ENCODE peak calls at places on chromosomes 5 and 9, in seven cellular contexts. One of them, this sample, is unnamed.
A peak's percentile ranks its signal among the peaks of the same experiment; 100 is the strongest.

GRCh38 chr9:100267211-100267610 is 85.5 kb downstream of the TEX10 start:
- DNase-seq in psoas muscle: no peak
- DNase-seq in stimulated activated CD4-positive, alpha-beta T cell treated with anti-CD3 and anti-CD28 coated beads, Interleukin-12 subunit alpha, Interleukin-12 subunit beta, amount 100 ng/mL, for 4 hours: no peak
- DNase-seq in OCI-M1: no peak
- DNase-seq in mucosa of gallbladder: no peak
- DNase-seq in CD14-positive monocyte: no peak
- DNase-seq in stimulated activated effector memory CD8-positive, alpha-beta T cell treated with anti-CD3 and anti-CD28 coated beads, Interleukin-12 subunit alpha, Interleukin-12 subunit beta, amount 100 ng/mL, for 72 hours: no peak
- DNase-seq in this sample: no peak

GRCh38 chr9:94016744-94017143 is 61.6 kb upstream of the BARX1 start:
- DNase-seq in psoas muscle: no peak
- DNase-seq in stimulated activated CD4-positive, alpha-beta T cell treated with anti-CD3 and anti-CD28 coated beads, Interleukin-12 subunit alpha, Interleukin-12 subunit beta, amount 100 ng/mL, for 4 hours: no peak
- DNase-seq in OCI-M1: no peak
- DNase-seq in mucosa of gallbladder: no peak
- DNase-seq in CD14-positive monocyte: no peak
- DNase-seq in stimulated activated effector memory CD8-positive, alpha-beta T cell treated with anti-CD3 and anti-CD28 coated beads, Interleukin-12 subunit alpha, Interleukin-12 subunit beta, amount 100 ng/mL, for 72 hours: no peak
- DNase-seq in this sample: no peak

GRCh38 chr5:154285661-154286408 is 95.3 kb downstream of the GALNT10 start:
- DNase-seq in psoas muscle: no peak
- DNase-seq in stimulated activated CD4-positive, alpha-beta T cell treated with anti-CD3 and anti-CD28 coated beads, Interleukin-12 subunit alpha, Interleukin-12 subunit beta, amount 100 ng/mL, for 4 hours: no peak
- DNase-seq in OCI-M1: no peak
- DNase-seq in mucosa of gallbladder: no peak
- DNase-seq in CD14-positive monocyte: no peak
- DNase-seq in stimulated activated effector memory CD8-positive, alpha-beta T cell treated with anti-CD3 and anti-CD28 coated beads, Interleukin-12 subunit alpha, Interleukin-12 subunit beta, amount 100 ng/mL, for 72 hours: no peak
- DNase-seq in this sample: no peak

GRCh38 chr9:70949239-70949638 is 172.2 kb downstream of the TRPM3 start:
- DNase-seq in psoas muscle: no peak
- DNase-seq in stimulated activated CD4-positive, alpha-beta T cell treated with anti-CD3 and anti-CD28 coated beads, Interleukin-12 subunit alpha, Interleukin-12 subunit beta, amount 100 ng/mL, for 4 hours: no peak
- DNase-seq in OCI-M1: no peak
- DNase-seq in mucosa of gallbladder: no peak
- DNase-seq in CD14-positive monocyte: no peak
- DNase-seq in stimulated activated effector memory CD8-positive, alpha-beta T cell treated with anti-CD3 and anti-CD28 coated beads, Interleukin-12 subunit alpha, Interleukin-12 subunit beta, amount 100 ng/mL, for 72 hours: no peak
- DNase-seq in this sample: no peak

GRCh38 chr9:36964791-36965190 is 69.3 kb downstream of the PAX5 start:
- DNase-seq in psoas muscle: no peak
- DNase-seq in stimulated activated CD4-positive, alpha-beta T cell treated with anti-CD3 and anti-CD28 coated beads, Interleukin-12 subunit alpha, Interleukin-12 subunit beta, amount 100 ng/mL, for 4 hours: no peak
- DNase-seq in OCI-M1: no peak
- DNase-seq in mucosa of gallbladder: no peak
- DNase-seq in CD14-positive monocyte: no peak
- DNase-seq in stimulated activated effector memory CD8-positive, alpha-beta T cell treated with anti-CD3 and anti-CD28 coated beads, Interleukin-12 subunit alpha, Interleukin-12 subunit beta, amount 100 ng/mL, for 72 hours: no peak
- DNase-seq in this sample: no peak

GRCh38 chr9:114250235-114250568 is 72.7 kb upstream of the ORM1 start:
- DNase-seq in psoas muscle: peak; percentile 92
- DNase-seq in stimulated activated CD4-positive, alpha-beta T cell treated with anti-CD3 and anti-CD28 coated beads, Interleukin-12 subunit alpha, Interleukin-12 subunit beta, amount 100 ng/mL, for 4 hours: no peak
- DNase-seq in OCI-M1: no peak
- DNase-seq in mucosa of gallbladder: peak; percentile 51
- DNase-seq in CD14-positive monocyte: no peak
- DNase-seq in stimulated activated effector memory CD8-positive, alpha-beta T cell treated with anti-CD3 and anti-CD28 coated beads, Interleukin-12 subunit alpha, Interleukin-12 subunit beta, amount 100 ng/mL, for 72 hours: no peak
- DNase-seq in this sample: no peak

GRCh38 chr9:72772641-72773040 is 180.2 kb downstream of the ALDH1A1 start:
- DNase-seq in psoas muscle: no peak
- DNase-seq in stimulated activated CD4-positive, alpha-beta T cell treated with anti-CD3 and anti-CD28 coated beads, Interleukin-12 subunit alpha, Interleukin-12 subunit beta, amount 100 ng/mL, for 4 hours: no peak
- DNase-seq in OCI-M1: no peak
- DNase-seq in mucosa of gallbladder: no peak
- DNase-seq in CD14-positive monocyte: no peak
- DNase-seq in stimulated activated effector memory CD8-positive, alpha-beta T cell treated with anti-CD3 and anti-CD28 coated beads, Interleukin-12 subunit alpha, Interleukin-12 subunit beta, amount 100 ng/mL, for 72 hours: no peak
- DNase-seq in this sample: no peak

GRCh38 chr9:127637322-127637847 is 25.3 kb downstream of the STXBP1 start:
- DNase-seq in psoas muscle: no peak
- DNase-seq in stimulated activated CD4-positive, alpha-beta T cell treated with anti-CD3 and anti-CD28 coated beads, Interleukin-12 subunit alpha, Interleukin-12 subunit beta, amount 100 ng/mL, for 4 hours: no peak
- DNase-seq in OCI-M1: peak; percentile 78
- DNase-seq in mucosa of gallbladder: peak; percentile 24
- DNase-seq in CD14-positive monocyte: no peak
- DNase-seq in stimulated activated effector memory CD8-positive, alpha-beta T cell treated with anti-CD3 and anti-CD28 coated beads, Interleukin-12 subunit alpha, Interleukin-12 subunit beta, amount 100 ng/mL, for 72 hours: no peak
- DNase-seq in this sample: peak; percentile 75

GRCh38 chr5:113776832-113777525 is 263.5 kb downstream of the YTHDC2 start:
- DNase-seq in psoas muscle: no peak
- DNase-seq in stimulated activated CD4-positive, alpha-beta T cell treated with anti-CD3 and anti-CD28 coated beads, Interleukin-12 subunit alpha, Interleukin-12 subunit beta, amount 100 ng/mL, for 4 hours: no peak
- DNase-seq in OCI-M1: peak; percentile 18
- DNase-seq in mucosa of gallbladder: no peak
- DNase-seq in CD14-positive monocyte: no peak
- DNase-seq in stimulated activated effector memory CD8-positive, alpha-beta T cell treated with anti-CD3 and anti-CD28 coated beads, Interleukin-12 subunit alpha, Interleukin-12 subunit beta, amount 100 ng/mL, for 72 hours: no peak
- DNase-seq in this sample: peak; percentile 40

GRCh38 chr9:117462926-117463325 is 48.1 kb upstream of the ASTN2 start:
- DNase-seq in psoas muscle: no peak
- DNase-seq in stimulated activated CD4-positive, alpha-beta T cell treated with anti-CD3 and anti-CD28 coated beads, Interleukin-12 subunit alpha, Interleukin-12 subunit beta, amount 100 ng/mL, for 4 hours: no peak
- DNase-seq in OCI-M1: no peak
- DNase-seq in mucosa of gallbladder: no peak
- DNase-seq in CD14-positive monocyte: no peak
- DNase-seq in stimulated activated effector memory CD8-positive, alpha-beta T cell treated with anti-CD3 and anti-CD28 coated beads, Interleukin-12 subunit alpha, Interleukin-12 subunit beta, amount 100 ng/mL, for 72 hours: no peak
- DNase-seq in this sample: no peak

GRCh38 chr5:21895766-21896165 is 957.4 kb downstream of the CDH12 start:
- DNase-seq in psoas muscle: no peak
- DNase-seq in stimulated activated CD4-positive, alpha-beta T cell treated with anti-CD3 and anti-CD28 coated beads, Interleukin-12 subunit alpha, Interleukin-12 subunit beta, amount 100 ng/mL, for 4 hours: no peak
- DNase-seq in OCI-M1: no peak
- DNase-seq in mucosa of gallbladder: no peak
- DNase-seq in CD14-positive monocyte: no peak
- DNase-seq in stimulated activated effector memory CD8-positive, alpha-beta T cell treated with anti-CD3 and anti-CD28 coated beads, Interleukin-12 subunit alpha, Interleukin-12 subunit beta, amount 100 ng/mL, for 72 hours: no peak
- DNase-seq in this sample: no peak

GRCh38 chr5:54719384-54720306 is 202.1 kb downstream of the SNX18 start:
- DNase-seq in psoas muscle: no peak
- DNase-seq in stimulated activated CD4-positive, alpha-beta T cell treated with anti-CD3 and anti-CD28 coated beads, Interleukin-12 subunit alpha, Interleukin-12 subunit beta, amount 100 ng/mL, for 4 hours: no peak
- DNase-seq in OCI-M1: no peak
- DNase-seq in mucosa of gallbladder: no peak
- DNase-seq in CD14-positive monocyte: no peak
- DNase-seq in stimulated activated effector memory CD8-positive, alpha-beta T cell treated with anti-CD3 and anti-CD28 coated beads, Interleukin-12 subunit alpha, Interleukin-12 subunit beta, amount 100 ng/mL, for 72 hours: no peak
- DNase-seq in this sample: no peak

GRCh38 chr9:121545148-121545874 is 45.7 kb upstream of the GGTA1 start:
- DNase-seq in psoas muscle: peak; percentile 62
- DNase-seq in stimulated activated CD4-positive, alpha-beta T cell treated with anti-CD3 and anti-CD28 coated beads, Interleukin-12 subunit alpha, Interleukin-12 subunit beta, amount 100 ng/mL, for 4 hours: no peak
- DNase-seq in OCI-M1: no peak
- DNase-seq in mucosa of gallbladder: no peak
- DNase-seq in CD14-positive monocyte: no peak
- DNase-seq in stimulated activated effector memory CD8-positive, alpha-beta T cell treated with anti-CD3 and anti-CD28 coated beads, Interleukin-12 subunit alpha, Interleukin-12 subunit beta, amount 100 ng/mL, for 72 hours: no peak
- DNase-seq in this sample: no peak

GRCh38 chr9:12838546-12838945 is 63.7 kb downstream of the LURAP1L start:
- DNase-seq in psoas muscle: no peak
- DNase-seq in stimulated activated CD4-positive, alpha-beta T cell treated with anti-CD3 and anti-CD28 coated beads, Interleukin-12 subunit alpha, Interleukin-12 subunit beta, amount 100 ng/mL, for 4 hours: no peak
- DNase-seq in OCI-M1: no peak
- DNase-seq in mucosa of gallbladder: no peak
- DNase-seq in CD14-positive monocyte: no peak
- DNase-seq in stimulated activated effector memory CD8-positive, alpha-beta T cell treated with anti-CD3 and anti-CD28 coated beads, Interleukin-12 subunit alpha, Interleukin-12 subunit beta, amount 100 ng/mL, for 72 hours: no peak
- DNase-seq in this sample: no peak

GRCh38 chr9:127977877-127978647 is 2.7 kb downstream of the EEIG1 start:
- DNase-seq in psoas muscle: peak; percentile 43
- DNase-seq in stimulated activated CD4-positive, alpha-beta T cell treated with anti-CD3 and anti-CD28 coated beads, Interleukin-12 subunit alpha, Interleukin-12 subunit beta, amount 100 ng/mL, for 4 hours: no peak
- DNase-seq in OCI-M1: peak; percentile 75
- DNase-seq in mucosa of gallbladder: peak; percentile 64
- DNase-seq in CD14-positive monocyte: no peak
- DNase-seq in stimulated activated effector memory CD8-positive, alpha-beta T cell treated with anti-CD3 and anti-CD28 coated beads, Interleukin-12 subunit alpha, Interleukin-12 subunit beta, amount 100 ng/mL, for 72 hours: no peak
- DNase-seq in this sample: peak; percentile 90

GRCh38 chr9:104557179-104557634 is 11.8 kb upstream of the OR13C8 start:
- DNase-seq in psoas muscle: no peak
- DNase-seq in stimulated activated CD4-positive, alpha-beta T cell treated with anti-CD3 and anti-CD28 coated beads, Interleukin-12 subunit alpha, Interleukin-12 subunit beta, amount 100 ng/mL, for 4 hours: no peak
- DNase-seq in OCI-M1: no peak
- DNase-seq in mucosa of gallbladder: no peak
- DNase-seq in CD14-positive monocyte: no peak
- DNase-seq in stimulated activated effector memory CD8-positive, alpha-beta T cell treated with anti-CD3 and anti-CD28 coated beads, Interleukin-12 subunit alpha, Interleukin-12 subunit beta, amount 100 ng/mL, for 72 hours: no peak
- DNase-seq in this sample: no peak

GRCh38 chr5:78626009-78626571 is 22.5 kb downstream of the LHFPL2 start:
- DNase-seq in psoas muscle: no peak
- DNase-seq in stimulated activated CD4-positive, alpha-beta T cell treated with anti-CD3 and anti-CD28 coated beads, Interleukin-12 subunit alpha, Interleukin-12 subunit beta, amount 100 ng/mL, for 4 hours: no peak
- DNase-seq in OCI-M1: no peak
- DNase-seq in mucosa of gallbladder: no peak
- DNase-seq in CD14-positive monocyte: no peak
- DNase-seq in stimulated activated effector memory CD8-positive, alpha-beta T cell treated with anti-CD3 and anti-CD28 coated beads, Interleukin-12 subunit alpha, Interleukin-12 subunit beta, amount 100 ng/mL, for 72 hours: no peak
- DNase-seq in this sample: no peak

GRCh38 chr9:108463927-108464606 is 391.7 kb downstream of the ACTL7B start:
- DNase-seq in psoas muscle: no peak
- DNase-seq in stimulated activated CD4-positive, alpha-beta T cell treated with anti-CD3 and anti-CD28 coated beads, Interleukin-12 subunit alpha, Interleukin-12 subunit beta, amount 100 ng/mL, for 4 hours: no peak
- DNase-seq in OCI-M1: no peak
- DNase-seq in mucosa of gallbladder: no peak
- DNase-seq in CD14-positive monocyte: no peak
- DNase-seq in stimulated activated effector memory CD8-positive, alpha-beta T cell treated with anti-CD3 and anti-CD28 coated beads, Interleukin-12 subunit alpha, Interleukin-12 subunit beta, amount 100 ng/mL, for 72 hours: no peak
- DNase-seq in this sample: no peak

GRCh38 chr9:82022121-82022520 is 33.5 kb downstream of the SPATA31D1 start:
- DNase-seq in psoas muscle: no peak
- DNase-seq in stimulated activated CD4-positive, alpha-beta T cell treated with anti-CD3 and anti-CD28 coated beads, Interleukin-12 subunit alpha, Interleukin-12 subunit beta, amount 100 ng/mL, for 4 hours: no peak
- DNase-seq in OCI-M1: no peak
- DNase-seq in mucosa of gallbladder: no peak
- DNase-seq in CD14-positive monocyte: no peak
- DNase-seq in stimulated activated effector memory CD8-positive, alpha-beta T cell treated with anti-CD3 and anti-CD28 coated beads, Interleukin-12 subunit alpha, Interleukin-12 subunit beta, amount 100 ng/mL, for 72 hours: no peak
- DNase-seq in this sample: no peak

GRCh38 chr9:114742947-114743346 is 61.0 kb upstream of the TEX48 start:
- DNase-seq in psoas muscle: no peak
- DNase-seq in stimulated activated CD4-positive, alpha-beta T cell treated with anti-CD3 and anti-CD28 coated beads, Interleukin-12 subunit alpha, Interleukin-12 subunit beta, amount 100 ng/mL, for 4 hours: no peak
- DNase-seq in OCI-M1: no peak
- DNase-seq in mucosa of gallbladder: no peak
- DNase-seq in CD14-positive monocyte: no peak
- DNase-seq in stimulated activated effector memory CD8-positive, alpha-beta T cell treated with anti-CD3 and anti-CD28 coated beads, Interleukin-12 subunit alpha, Interleukin-12 subunit beta, amount 100 ng/mL, for 72 hours: no peak
- DNase-seq in this sample: no peak

GRCh38 chr5:19795218-19795617 is 192.8 kb downstream of the CDH18 start:
- DNase-seq in psoas muscle: no peak
- DNase-seq in stimulated activated CD4-positive, alpha-beta T cell treated with anti-CD3 and anti-CD28 coated beads, Interleukin-12 subunit alpha, Interleukin-12 subunit beta, amount 100 ng/mL, for 4 hours: no peak
- DNase-seq in OCI-M1: peak; percentile 26
- DNase-seq in mucosa of gallbladder: no peak
- DNase-seq in CD14-positive monocyte: no peak
- DNase-seq in stimulated activated effector memory CD8-positive, alpha-beta T cell treated with anti-CD3 and anti-CD28 coated beads, Interleukin-12 subunit alpha, Interleukin-12 subunit beta, amount 100 ng/mL, for 72 hours: no peak
- DNase-seq in this sample: no peak

GRCh38 chr5:77679791-77680190 is 41.3 kb upstream of the OTP start:
- DNase-seq in psoas muscle: no peak
- DNase-seq in stimulated activated CD4-positive, alpha-beta T cell treated with anti-CD3 and anti-CD28 coated beads, Interleukin-12 subunit alpha, Interleukin-12 subunit beta, amount 100 ng/mL, for 4 hours: no peak
- DNase-seq in OCI-M1: no peak
- DNase-seq in mucosa of gallbladder: no peak
- DNase-seq in CD14-positive monocyte: peak; percentile 49
- DNase-seq in stimulated activated effector memory CD8-positive, alpha-beta T cell treated with anti-CD3 and anti-CD28 coated beads, Interleukin-12 subunit alpha, Interleukin-12 subunit beta, amount 100 ng/mL, for 72 hours: no peak
- DNase-seq in this sample: no peak

GRCh38 chr9:122053951-122054350 is 39.2 kb downstream of the TTLL11 start:
- DNase-seq in psoas muscle: no peak
- DNase-seq in stimulated activated CD4-positive, alpha-beta T cell treated with anti-CD3 and anti-CD28 coated beads, Interleukin-12 subunit alpha, Interleukin-12 subunit beta, amount 100 ng/mL, for 4 hours: no peak
- DNase-seq in OCI-M1: no peak
- DNase-seq in mucosa of gallbladder: no peak
- DNase-seq in CD14-positive monocyte: no peak
- DNase-seq in stimulated activated effector memory CD8-positive, alpha-beta T cell treated with anti-CD3 and anti-CD28 coated beads, Interleukin-12 subunit alpha, Interleukin-12 subunit beta, amount 100 ng/mL, for 72 hours: no peak
- DNase-seq in this sample: no peak

GRCh38 chr5:174204914-174205313 is 159.4 kb downstream of the NSG2 start:
- DNase-seq in psoas muscle: no peak
- DNase-seq in stimulated activated CD4-positive, alpha-beta T cell treated with anti-CD3 and anti-CD28 coated beads, Interleukin-12 subunit alpha, Interleukin-12 subunit beta, amount 100 ng/mL, for 4 hours: no peak
- DNase-seq in OCI-M1: no peak
- DNase-seq in mucosa of gallbladder: peak; percentile 22
- DNase-seq in CD14-positive monocyte: no peak
- DNase-seq in stimulated activated effector memory CD8-positive, alpha-beta T cell treated with anti-CD3 and anti-CD28 coated beads, Interleukin-12 subunit alpha, Interleukin-12 subunit beta, amount 100 ng/mL, for 72 hours: no peak
- DNase-seq in this sample: no peak

GRCh38 chr9:19049872-19050636 is 827 bp downstream of the RRAGA start:
- DNase-seq in psoas muscle: no peak
- DNase-seq in stimulated activated CD4-positive, alpha-beta T cell treated with anti-CD3 and anti-CD28 coated beads, Interleukin-12 subunit alpha, Interleukin-12 subunit beta, amount 100 ng/mL, for 4 hours: no peak
- DNase-seq in OCI-M1: peak; percentile 33
- DNase-seq in mucosa of gallbladder: no peak
- DNase-seq in CD14-positive monocyte: no peak
- DNase-seq in stimulated activated effector memory CD8-positive, alpha-beta T cell treated with anti-CD3 and anti-CD28 coated beads, Interleukin-12 subunit alpha, Interleukin-12 subunit beta, amount 100 ng/mL, for 72 hours: no peak
- DNase-seq in this sample: no peak

GRCh38 chr9:99019523-99020331 is 76.0 kb downstream of the COL15A1 start:
- DNase-seq in psoas muscle: no peak
- DNase-seq in stimulated activated CD4-positive, alpha-beta T cell treated with anti-CD3 and anti-CD28 coated beads, Interleukin-12 subunit alpha, Interleukin-12 subunit beta, amount 100 ng/mL, for 4 hours: no peak
- DNase-seq in OCI-M1: no peak
- DNase-seq in mucosa of gallbladder: no peak
- DNase-seq in CD14-positive monocyte: no peak
- DNase-seq in stimulated activated effector memory CD8-positive, alpha-beta T cell treated with anti-CD3 and anti-CD28 coated beads, Interleukin-12 subunit alpha, Interleukin-12 subunit beta, amount 100 ng/mL, for 72 hours: no peak
- DNase-seq in this sample: no peak

GRCh38 chr9:2017459-2018161 is 2.5 kb downstream of the SMARCA2 start:
- DNase-seq in psoas muscle: peak; percentile 89
- DNase-seq in stimulated activated CD4-positive, alpha-beta T cell treated with anti-CD3 and anti-CD28 coated beads, Interleukin-12 subunit alpha, Interleukin-12 subunit beta, amount 100 ng/mL, for 4 hours: peak; percentile 64
- DNase-seq in OCI-M1: peak; percentile 63
- DNase-seq in mucosa of gallbladder: peak; percentile 81
- DNase-seq in CD14-positive monocyte: peak; percentile 85
- DNase-seq in stimulated activated effector memory CD8-positive, alpha-beta T cell treated with anti-CD3 and anti-CD28 coated beads, Interleukin-12 subunit alpha, Interleukin-12 subunit beta, amount 100 ng/mL, for 72 hours: peak; percentile 57
- DNase-seq in this sample: peak; percentile 86

GRCh38 chr9:93118863-93119702 is 15.0 kb downstream of the NINJ1 start:
- DNase-seq in psoas muscle: peak; percentile 51
- DNase-seq in stimulated activated CD4-positive, alpha-beta T cell treated with anti-CD3 and anti-CD28 coated beads, Interleukin-12 subunit alpha, Interleukin-12 subunit beta, amount 100 ng/mL, for 4 hours: no peak
- DNase-seq in OCI-M1: no peak
- DNase-seq in mucosa of gallbladder: no peak
- DNase-seq in CD14-positive monocyte: peak; percentile 48
- DNase-seq in stimulated activated effector memory CD8-positive, alpha-beta T cell treated with anti-CD3 and anti-CD28 coated beads, Interleukin-12 subunit alpha, Interleukin-12 subunit beta, amount 100 ng/mL, for 72 hours: no peak
- DNase-seq in this sample: peak; percentile 23

GRCh38 chr5:150306775-150307174 is 4.1 kb upstream of the ARSI start:
- DNase-seq in psoas muscle: no peak
- DNase-seq in stimulated activated CD4-positive, alpha-beta T cell treated with anti-CD3 and anti-CD28 coated beads, Interleukin-12 subunit alpha, Interleukin-12 subunit beta, amount 100 ng/mL, for 4 hours: no peak
- DNase-seq in OCI-M1: no peak
- DNase-seq in mucosa of gallbladder: no peak
- DNase-seq in CD14-positive monocyte: no peak
- DNase-seq in stimulated activated effector memory CD8-positive, alpha-beta T cell treated with anti-CD3 and anti-CD28 coated beads, Interleukin-12 subunit alpha, Interleukin-12 subunit beta, amount 100 ng/mL, for 72 hours: no peak
- DNase-seq in this sample: no peak

GRCh38 chr5:167644619-167645018 is 646.8 kb upstream of the WWC1 start:
- DNase-seq in psoas muscle: no peak
- DNase-seq in stimulated activated CD4-positive, alpha-beta T cell treated with anti-CD3 and anti-CD28 coated beads, Interleukin-12 subunit alpha, Interleukin-12 subunit beta, amount 100 ng/mL, for 4 hours: no peak
- DNase-seq in OCI-M1: no peak
- DNase-seq in mucosa of gallbladder: no peak
- DNase-seq in CD14-positive monocyte: no peak
- DNase-seq in stimulated activated effector memory CD8-positive, alpha-beta T cell treated with anti-CD3 and anti-CD28 coated beads, Interleukin-12 subunit alpha, Interleukin-12 subunit beta, amount 100 ng/mL, for 72 hours: no peak
- DNase-seq in this sample: no peak

GRCh38 chr5:41527201-41527779 is 16.9 kb upstream of the PLCXD3 start:
- DNase-seq in psoas muscle: no peak
- DNase-seq in stimulated activated CD4-positive, alpha-beta T cell treated with anti-CD3 and anti-CD28 coated beads, Interleukin-12 subunit alpha, Interleukin-12 subunit beta, amount 100 ng/mL, for 4 hours: no peak
- DNase-seq in OCI-M1: peak; percentile 97
- DNase-seq in mucosa of gallbladder: no peak
- DNase-seq in CD14-positive monocyte: no peak
- DNase-seq in stimulated activated effector memory CD8-positive, alpha-beta T cell treated with anti-CD3 and anti-CD28 coated beads, Interleukin-12 subunit alpha, Interleukin-12 subunit beta, amount 100 ng/mL, for 72 hours: no peak
- DNase-seq in this sample: peak; percentile 82

GRCh38 chr5:76514254-76514653 is 108.9 kb downstream of the F2RL2 start:
- DNase-seq in psoas muscle: no peak
- DNase-seq in stimulated activated CD4-positive, alpha-beta T cell treated with anti-CD3 and anti-CD28 coated beads, Interleukin-12 subunit alpha, Interleukin-12 subunit beta, amount 100 ng/mL, for 4 hours: no peak
- DNase-seq in OCI-M1: no peak
- DNase-seq in mucosa of gallbladder: no peak
- DNase-seq in CD14-positive monocyte: no peak
- DNase-seq in stimulated activated effector memory CD8-positive, alpha-beta T cell treated with anti-CD3 and anti-CD28 coated beads, Interleukin-12 subunit alpha, Interleukin-12 subunit beta, amount 100 ng/mL, for 72 hours: no peak
- DNase-seq in this sample: no peak

GRCh38 chr9:13266172-13266571 is 13.3 kb downstream of the MPDZ start:
- DNase-seq in psoas muscle: no peak
- DNase-seq in stimulated activated CD4-positive, alpha-beta T cell treated with anti-CD3 and anti-CD28 coated beads, Interleukin-12 subunit alpha, Interleukin-12 subunit beta, amount 100 ng/mL, for 4 hours: no peak
- DNase-seq in OCI-M1: no peak
- DNase-seq in mucosa of gallbladder: no peak
- DNase-seq in CD14-positive monocyte: no peak
- DNase-seq in stimulated activated effector memory CD8-positive, alpha-beta T cell treated with anti-CD3 and anti-CD28 coated beads, Interleukin-12 subunit alpha, Interleukin-12 subunit beta, amount 100 ng/mL, for 72 hours: no peak
- DNase-seq in this sample: no peak

GRCh38 chr9:133129001-133129799 is 8.2 kb upstream of the RALGDS start:
- DNase-seq in psoas muscle: peak; percentile 59
- DNase-seq in stimulated activated CD4-positive, alpha-beta T cell treated with anti-CD3 and anti-CD28 coated beads, Interleukin-12 subunit alpha, Interleukin-12 subunit beta, amount 100 ng/mL, for 4 hours: no peak
- DNase-seq in OCI-M1: no peak
- DNase-seq in mucosa of gallbladder: no peak
- DNase-seq in CD14-positive monocyte: no peak
- DNase-seq in stimulated activated effector memory CD8-positive, alpha-beta T cell treated with anti-CD3 and anti-CD28 coated beads, Interleukin-12 subunit alpha, Interleukin-12 subunit beta, amount 100 ng/mL, for 72 hours: no peak
- DNase-seq in this sample: no peak

GRCh38 chr5:54438601-54439399 is 16.7 kb upstream of the HSPB3 start:
- DNase-seq in psoas muscle: no peak
- DNase-seq in stimulated activated CD4-positive, alpha-beta T cell treated with anti-CD3 and anti-CD28 coated beads, Interleukin-12 subunit alpha, Interleukin-12 subunit beta, amount 100 ng/mL, for 4 hours: no peak
- DNase-seq in OCI-M1: peak; percentile 74
- DNase-seq in mucosa of gallbladder: no peak
- DNase-seq in CD14-positive monocyte: no peak
- DNase-seq in stimulated activated effector memory CD8-positive, alpha-beta T cell treated with anti-CD3 and anti-CD28 coated beads, Interleukin-12 subunit alpha, Interleukin-12 subunit beta, amount 100 ng/mL, for 72 hours: no peak
- DNase-seq in this sample: no peak

GRCh38 chr9:19028835-19029451 is 4.1 kb downstream of the SAXO1 start:
- DNase-seq in psoas muscle: no peak
- DNase-seq in stimulated activated CD4-positive, alpha-beta T cell treated with anti-CD3 and anti-CD28 coated beads, Interleukin-12 subunit alpha, Interleukin-12 subunit beta, amount 100 ng/mL, for 4 hours: no peak
- DNase-seq in OCI-M1: peak; percentile 61
- DNase-seq in mucosa of gallbladder: peak; percentile 38
- DNase-seq in CD14-positive monocyte: no peak
- DNase-seq in stimulated activated effector memory CD8-positive, alpha-beta T cell treated with anti-CD3 and anti-CD28 coated beads, Interleukin-12 subunit alpha, Interleukin-12 subunit beta, amount 100 ng/mL, for 72 hours: no peak
- DNase-seq in this sample: peak; percentile 64

GRCh38 chr9:84978761-84979160 is 309.2 kb downstream of the NTRK2 start:
- DNase-seq in psoas muscle: no peak
- DNase-seq in stimulated activated CD4-positive, alpha-beta T cell treated with anti-CD3 and anti-CD28 coated beads, Interleukin-12 subunit alpha, Interleukin-12 subunit beta, amount 100 ng/mL, for 4 hours: no peak
- DNase-seq in OCI-M1: no peak
- DNase-seq in mucosa of gallbladder: no peak
- DNase-seq in CD14-positive monocyte: no peak
- DNase-seq in stimulated activated effector memory CD8-positive, alpha-beta T cell treated with anti-CD3 and anti-CD28 coated beads, Interleukin-12 subunit alpha, Interleukin-12 subunit beta, amount 100 ng/mL, for 72 hours: no peak
- DNase-seq in this sample: no peak

GRCh38 chr9:3993783-3994182 is 306.1 kb downstream of the GLIS3 start:
- DNase-seq in psoas muscle: no peak
- DNase-seq in stimulated activated CD4-positive, alpha-beta T cell treated with anti-CD3 and anti-CD28 coated beads, Interleukin-12 subunit alpha, Interleukin-12 subunit beta, amount 100 ng/mL, for 4 hours: no peak
- DNase-seq in OCI-M1: no peak
- DNase-seq in mucosa of gallbladder: no peak
- DNase-seq in CD14-positive monocyte: no peak
- DNase-seq in stimulated activated effector memory CD8-positive, alpha-beta T cell treated with anti-CD3 and anti-CD28 coated beads, Interleukin-12 subunit alpha, Interleukin-12 subunit beta, amount 100 ng/mL, for 72 hours: no peak
- DNase-seq in this sample: no peak